ENCODE peak calls at places on chromosomes 11 and 22, in four cellular contexts. W is brain microvascular endothelial cell; R is left ventricle myocardium inferior; Z is CD8-positive, alpha-beta T cell. M is an unnamed sample.

GRCh38 chr22:39176067-39176621 is 23.7 kb upstream of the CBX7 start:
- DNase-seq in W (peak; percentile 39), R (peak; percentile 77), Z (no peak), M (no peak)

GRCh38 chr11:111148953-111149352 is 96.6 kb upstream of the POU2AF2 start:
- DNase-seq in W (no peak), R (no peak), Z (no peak), M (no peak)

GRCh38 chr11:72314600-72315386 is 70.8 kb upstream of the PHOX2A start:
- DNase-seq in W (no peak), R (no peak), Z (no peak), M (no peak)

GRCh38 chr11:124798991-124799383 is 1.2 kb downstream of the MSANTD2 start:
- DNase-seq in W (peak; percentile 43), R (no peak), Z (no peak), M (no peak)

GRCh38 chr11:27075192-27075591 is 34.6 kb downstream of the BBOX1 start:
- DNase-seq in W (peak; percentile 49), R (no peak), Z (no peak), M (no peak)

GRCh38 chr11:118001494-118001971 is 15.3 kb downstream of the IL10RA start:
- DNase-seq in W (no peak), R (no peak), Z (no peak), M (no peak)

GRCh38 chr11:127506647-127507046 is 506.1 kb upstream of the KIRREL3 start:
- DNase-seq in W (no peak), R (no peak), Z (no peak), M (no peak)

GRCh38 chr11:125448136-125448535 is 47.9 kb downstream of the FEZ1 start:
- DNase-seq in W (no peak), R (no peak), Z (no peak), M (no peak)

GRCh38 chr11:34234086-34234740 is 123.6 kb downstream of the ABTB2 start:
- DNase-seq in W (peak; percentile 56), R (no peak), Z (peak; percentile 30), M (no peak)

GRCh38 chr22:31044262-31044861 is 36.8 kb upstream of the SMTN start:
- DNase-seq in W (no peak), R (peak; percentile 57), Z (no peak), M (peak; percentile 48)

GRCh38 chr22:27996981-27997380 is 77.9 kb upstream of the PITPNB start:
- DNase-seq in W (no peak), R (peak; percentile 9), Z (no peak), M (no peak)

GRCh38 chr22:24400726-24401596 is 26.4 kb upstream of the ADORA2A start:
- DNase-seq in W (no peak), R (no peak), Z (no peak), M (no peak)

GRCh38 chr22:36144886-36145541 is 15.5 kb downstream of the APOL3 start:
- DNase-seq in W (peak; percentile 61), R (peak; percentile 51), Z (no peak), M (no peak)

GRCh38 chr22:38414009-38414395 is 41.0 kb downstream of the KCNJ4 start:
- DNase-seq in W (no peak), R (no peak), Z (no peak), M (no peak)

GRCh38 chr11:29616611-29617010 is 400.2 kb downstream of the KCNA4 start:
- DNase-seq in W (peak; percentile 27), R (no peak), Z (no peak), M (no peak)

GRCh38 chr22:26642465-26643367 is 14.7 kb upstream of the MIAT start:
- DNase-seq in W (no peak), R (peak; percentile 32), Z (peak; percentile 16), M (no peak)

DNA sequence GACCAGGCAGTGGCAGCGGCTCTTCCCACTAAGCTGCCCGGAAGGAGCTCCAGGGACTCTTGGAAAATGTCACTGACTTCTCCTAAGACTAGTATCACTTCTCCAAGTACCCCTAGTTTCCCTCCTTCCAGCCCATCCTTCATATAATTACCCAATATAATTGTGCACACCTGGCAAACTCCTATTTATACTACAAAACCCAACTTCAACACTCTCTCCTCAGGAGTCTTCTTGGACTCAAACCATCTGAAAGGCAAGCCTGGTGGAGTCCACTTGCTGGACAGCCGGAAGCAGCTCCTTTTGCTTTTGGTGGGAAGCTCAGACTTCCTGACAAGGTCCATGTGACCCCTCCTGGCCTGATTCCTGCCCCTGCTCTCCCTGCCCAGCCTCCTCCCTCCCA is 955.9 kb downstream of the TBC1D22A start:
- DNase-seq in W (no peak), R (no peak), Z (no peak), M (no peak)
- TF ChIP-seq CTCF in W (no peak), R (no peak), Z (no peak), M (no peak)

DNA sequence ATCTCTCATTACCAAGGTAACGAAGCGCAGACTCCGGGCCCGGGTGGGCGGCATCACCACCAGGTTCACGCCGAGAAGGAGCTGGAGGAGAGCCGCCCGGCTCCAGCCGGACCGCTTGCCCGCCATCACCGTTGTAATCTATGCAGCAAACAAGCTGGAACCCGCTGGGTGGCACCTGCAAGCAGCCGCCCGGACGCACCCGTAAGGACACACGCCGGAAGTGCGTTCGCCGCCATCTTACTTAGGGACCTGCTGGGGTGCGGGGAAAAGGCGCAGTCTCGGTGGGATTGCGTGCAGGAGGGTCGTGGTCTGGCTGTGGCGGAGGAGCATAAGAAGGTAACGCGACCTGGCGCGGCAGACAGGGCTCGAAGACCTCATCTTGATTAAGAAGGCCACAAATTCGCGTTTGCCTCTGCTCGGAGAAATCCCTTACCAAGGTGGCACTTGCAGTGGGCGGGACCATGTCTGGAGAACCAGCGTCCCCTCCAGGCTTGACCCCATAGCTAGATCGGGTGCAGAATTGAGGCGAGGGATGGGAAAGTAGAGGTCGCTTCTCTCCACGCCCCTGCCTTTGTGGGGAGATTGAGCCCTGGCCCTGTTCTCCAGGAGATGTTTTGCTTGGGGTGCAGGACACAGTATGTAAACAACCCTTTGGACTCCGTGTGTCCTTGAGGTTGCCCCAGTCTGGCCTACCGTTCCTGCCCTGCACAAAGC is at the start of gene ACP2:
- DNase-seq in W (peak; percentile 83), R (peak; percentile 87), Z (peak; percentile 70), M (peak; percentile 69)
- TF ChIP-seq CTCF in W (peak; percentile 41), R (peak; percentile 36), Z (no peak), M (no peak)

GRCh38 chr11:10490032-10490397 is 35.0 kb downstream of the AMPD3 start:
- DNase-seq in W (no peak), R (no peak), Z (no peak), M (peak; percentile 20)
- TF ChIP-seq CTCF in W (no peak), R (no peak), Z (no peak), M (no peak)

GRCh38 chr22:41833369-41834004 is 582 bp downstream of the SREBF2 start:
- DNase-seq in W (no peak), R (peak; percentile 30), Z (peak; percentile 5), M (no peak)
- TF ChIP-seq CTCF in W (no peak), R (no peak), Z (no peak), M (no peak)

GRCh38 chr11:69908511-69909220 is 89.5 kb upstream of the FGF3 start:
- DNase-seq in W (no peak), R (peak; percentile 2), Z (no peak), M (no peak)

GRCh38 chr11:69910519-69911309 is 91.5 kb upstream of the FGF3 start:
- DNase-seq in W (no peak), R (peak; percentile 7), Z (no peak), M (no peak)

GRCh38 chr11:69911310-69912160 is 92.3 kb upstream of the FGF3 start:
- DNase-seq in W (no peak), R (peak; percentile 15), Z (no peak), M (no peak)

GRCh38 chr11:69907611-69908010 is 88.4 kb upstream of the FGF3 start:
- DNase-seq in W (no peak), R (no peak), Z (no peak), M (no peak)

DNA sequence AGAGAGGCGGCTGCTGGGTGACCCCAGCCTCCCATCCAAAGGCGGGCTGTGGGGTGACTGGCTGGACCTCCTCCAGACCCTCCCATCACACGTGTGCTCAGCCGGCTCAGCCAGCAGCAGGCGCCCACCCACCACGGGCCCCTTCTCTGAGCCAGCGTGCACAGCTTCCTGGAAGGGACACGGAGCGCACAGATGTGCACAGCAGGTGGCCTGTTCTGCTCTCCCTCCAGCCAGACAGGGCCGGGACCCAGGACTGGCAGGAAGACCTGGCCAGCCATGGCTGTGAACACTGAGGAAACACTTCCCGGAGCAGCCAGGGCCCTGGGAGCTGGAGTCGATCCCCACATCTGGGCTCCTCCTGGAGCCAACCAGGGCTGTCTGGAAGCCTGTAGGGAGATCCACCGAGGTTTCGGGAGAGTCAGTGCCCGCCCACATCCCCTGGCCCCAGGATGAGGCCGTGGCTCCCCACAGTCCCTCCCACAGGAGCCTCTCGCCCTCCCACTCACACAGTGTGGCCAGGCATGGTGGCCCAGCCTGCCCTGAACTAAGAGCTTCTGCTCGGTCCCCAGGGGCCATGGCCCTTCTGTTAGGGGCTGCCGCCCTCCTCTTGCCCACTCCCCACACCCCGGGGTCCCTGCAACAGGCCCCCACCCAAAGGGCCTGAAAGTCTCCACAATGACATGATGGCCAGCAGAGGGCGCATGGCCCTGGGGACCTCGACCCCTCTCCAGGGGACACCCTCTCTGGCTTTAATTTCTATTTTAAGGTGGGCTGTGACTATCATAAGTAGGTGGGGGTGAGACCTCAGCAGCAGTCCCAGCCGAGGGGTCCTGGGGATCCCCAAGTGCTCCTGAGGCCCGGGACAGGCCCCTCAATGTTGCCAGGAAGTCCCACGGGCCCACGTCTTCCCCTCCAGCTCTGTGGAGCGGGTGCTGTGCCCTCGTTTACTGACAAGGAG is 90.6 kb upstream of the FGF3 start:
- DNase-seq in W (no peak), R (no peak), Z (no peak), M (no peak)
- TF ChIP-seq CTCF in W (peak; percentile 82), R (peak; percentile 71), Z (peak; percentile 47), M (no peak)

GRCh38 chr11:76835030-76835429 is 25.7 kb upstream of the ACER3 start:
- DNase-seq in W (no peak), R (no peak), Z (no peak), M (no peak)

GRCh38 chr11:76835928-76836612 is 24.6 kb upstream of the ACER3 start:
- DNase-seq in W (no peak), R (peak; percentile 33), Z (no peak), M (no peak)

GRCh38 chr11:76838422-76839068 is 22.2 kb upstream of the ACER3 start:
- DNase-seq in W (no peak), R (no peak), Z (no peak), M (no peak)

GRCh38 chr11:76837696-76838421 is 22.9 kb upstream of the ACER3 start:
- DNase-seq in W (no peak), R (peak; percentile 15), Z (no peak), M (no peak)

GRCh38 chr11:76836613-76837291 is 24.0 kb upstream of the ACER3 start:
- DNase-seq in W (no peak), R (no peak), Z (no peak), M (no peak)
- TF ChIP-seq CTCF in W (no peak), R (no peak), Z (no peak), M (no peak)